ENCODE peak calls at places on chromosomes 4 and X, in six cellular contexts. A is fibroblast of lung, S is neural progenitor cell, E is astrocyte of the spinal cord, Q is PC-3, I is hepatocyte. K is an unnamed sample.

GRCh38 chr4:27412617-27413016 is 552.0 kb downstream of the STIM2 start:
- DNase-seq in A (no peak), S (no peak), E (no peak), Q (peak; percentile 43), I (no peak), K (no peak)

GRCh38 chr4:121977251-121978168 is 25.6 kb upstream of the TRPC3 start:
- DNase-seq in A (no peak), S (no peak), E (no peak), Q (no peak), I (peak; percentile 31), K (no peak)

GRCh38 chrX:2418000-2418399 is 82.8 kb downstream of the DHRSX start:
- DNase-seq in A (no peak), S (no peak), E (no peak), Q (no peak), I (no peak), K (no peak)

GRCh38 chr4:54185380-54185779 is 43.7 kb upstream of the PDGFRA start:
- DNase-seq in A (no peak), S (no peak), E (no peak), Q (peak; percentile 20), I (no peak), K (no peak)

GRCh38 chrX:150730719-150731118 is 37.5 kb downstream of the MTMR1 start:
- DNase-seq in A (peak; percentile 52), S (no peak), E (peak; percentile 37), Q (no peak), I (no peak), K (peak; percentile 14)

GRCh38 chrX:43835557-43835956 is 46.7 kb downstream of the MAOB start:
- DNase-seq in A (no peak), S (no peak), E (no peak), Q (no peak), I (no peak), K (no peak)

GRCh38 chrX:50071507-50071906 is 129.3 kb downstream of the AKAP4 start:
- DNase-seq in A (no peak), S (no peak), E (no peak), Q (no peak), I (no peak), K (no peak)

GRCh38 chrX:33041141-33041540 is 170.2 kb downstream of the DMD start:
- DNase-seq in A (no peak), S (no peak), E (no peak), Q (no peak), I (no peak), K (no peak)

GRCh38 chrX:132483523-132483922 is 5.3 kb downstream of the MBNL3 start:
- DNase-seq in A (no peak), S (no peak), E (no peak), Q (no peak), I (no peak), K (no peak)

DNA sequence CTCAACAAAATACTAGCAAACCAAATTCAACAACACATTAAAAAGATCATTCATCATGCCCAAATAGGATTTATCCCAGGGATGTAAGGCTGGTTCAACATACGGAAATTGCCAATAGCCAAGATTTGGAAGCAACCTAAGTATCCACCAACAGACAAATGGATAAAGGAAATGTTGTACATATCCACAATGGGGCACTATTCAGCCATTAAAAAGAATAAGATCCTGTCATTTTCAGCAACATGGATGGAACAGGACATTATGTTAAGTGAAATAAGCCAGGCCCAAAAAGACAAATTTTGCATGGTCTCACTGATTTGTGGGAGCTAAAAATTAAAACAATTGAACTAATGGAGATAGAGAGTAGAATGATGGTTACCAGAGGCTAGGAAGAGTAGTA is 82.0 kb upstream of the FAM241A start:
- DNase-seq in A (no peak), S (no peak), E (no peak), Q (peak; percentile 28), I (no peak), K (no peak)
- TF ChIP-seq CTCF in A (no peak), S (peak; percentile 16), E (no peak), Q (peak; percentile 25), I (no peak), K (no peak)

GRCh38 chr4:98746936-98747658 is 88.7 kb upstream of the TSPAN5 start:
- DNase-seq in A (peak; percentile 52), S (peak; percentile 7), E (no peak), Q (no peak), I (no peak), K (no peak)

GRCh38 chr4:98744372-98745150 is 86.2 kb upstream of the TSPAN5 start:
- DNase-seq in A (no peak), S (no peak), E (no peak), Q (no peak), I (no peak), K (no peak)

GRCh38 chr4:98746530-98746929 is 88.1 kb upstream of the TSPAN5 start:
- DNase-seq in A (peak; percentile 62), S (no peak), E (peak; percentile 79), Q (peak; percentile 42), I (no peak), K (no peak)

GRCh38 chr4:98747659-98748091 is 89.3 kb upstream of the TSPAN5 start:
- DNase-seq in A (peak; percentile 20), S (peak; percentile 84), E (peak; percentile 78), Q (no peak), I (peak; percentile 27), K (no peak)

GRCh38 chr4:98745372-98745771 is 87.0 kb upstream of the TSPAN5 start:
- DNase-seq in A (no peak), S (no peak), E (no peak), Q (peak; percentile 28), I (no peak), K (no peak)
- TF ChIP-seq CTCF in A (peak; percentile 33), S (no peak), E (peak; percentile 21), Q (peak; percentile 48), I (no peak), K (peak; percentile 20)

DNA sequence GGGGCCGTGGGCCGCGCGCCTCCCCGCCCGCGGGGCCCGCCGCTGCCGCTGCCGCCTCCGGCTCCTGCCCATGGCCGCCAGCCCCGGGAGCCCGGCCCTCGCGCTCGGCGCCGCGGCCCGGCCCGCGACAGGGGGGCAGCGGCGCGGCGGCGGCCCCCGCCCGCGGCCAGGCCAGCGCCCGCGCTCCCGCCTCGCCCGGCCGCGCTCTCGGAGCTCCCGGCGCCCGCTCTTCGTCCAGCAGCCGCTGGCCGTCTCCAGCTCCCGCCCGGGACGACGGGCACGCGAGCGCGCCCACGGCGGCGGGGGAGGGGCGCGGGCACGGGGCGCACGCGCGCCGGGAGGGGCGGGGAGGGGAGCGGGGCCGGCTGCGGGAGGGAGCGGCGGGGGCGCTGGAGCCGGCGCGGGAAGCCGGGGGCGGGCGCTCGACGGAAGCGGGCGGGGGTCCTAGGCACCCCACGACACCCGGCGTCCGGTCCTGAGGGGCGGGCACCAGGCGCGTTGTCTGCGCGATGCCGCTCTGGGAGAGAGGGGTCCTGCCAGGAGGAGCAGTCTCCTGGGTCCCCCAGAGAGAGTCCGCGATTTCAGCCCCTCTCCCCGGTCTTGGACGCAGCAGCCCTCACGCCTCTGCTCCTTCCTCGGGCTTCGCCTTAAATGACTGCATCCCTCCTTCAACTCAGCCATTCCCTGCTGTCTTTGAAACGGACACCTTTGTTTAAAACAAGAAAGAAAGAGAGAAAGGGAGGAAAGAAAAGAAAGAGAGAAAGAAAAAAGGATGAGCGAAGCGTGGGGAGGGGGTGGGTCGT is 489 bp upstream of the PDZD4 start:
- DNase-seq in A (no peak), S (peak; percentile 48), E (no peak), Q (no peak), I (no peak), K (no peak)
- TF ChIP-seq CTCF in A (no peak), S (no peak), E (no peak), Q (no peak), I (no peak), K (no peak)

DNA sequence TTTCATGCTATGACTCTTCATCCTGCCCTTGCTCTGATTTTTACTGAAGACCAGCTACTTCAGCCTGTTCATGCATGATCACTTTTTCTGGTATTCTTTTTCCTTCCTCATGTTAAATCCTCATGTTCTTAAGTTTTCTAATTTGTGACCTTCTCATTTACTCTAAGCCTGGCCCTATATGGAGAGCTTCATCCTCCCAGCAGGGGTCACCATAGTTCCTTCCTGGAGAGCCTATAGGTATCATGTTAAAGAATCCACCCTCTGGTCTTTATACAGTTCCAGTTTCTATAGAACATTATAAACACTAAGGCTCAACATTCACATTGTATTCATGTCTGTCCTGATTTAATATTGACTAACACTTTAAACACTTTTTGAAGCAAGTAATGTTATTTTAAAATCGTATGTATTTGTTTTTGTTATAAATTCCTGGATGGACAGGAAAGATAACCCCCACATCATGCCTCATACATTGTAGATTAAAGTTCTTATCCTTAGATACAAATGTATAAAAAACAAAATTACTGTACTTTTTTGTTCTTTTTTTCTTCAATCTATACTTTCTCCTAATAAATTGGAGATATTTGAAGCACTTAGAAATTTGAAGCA is 53.8 kb upstream of the OTUD4 start:
- DNase-seq in A (peak; percentile 57), S (peak; percentile 79), E (peak; percentile 69), Q (peak; percentile 87), I (peak; percentile 82), K (no peak)
- TF ChIP-seq CTCF in A (peak; percentile 92), S (peak; percentile 87), E (peak; percentile 89), Q (peak; percentile 98), I (peak; percentile 91), K (peak; percentile 91)

K was measured in AG09319.